ENCODE peak calls at places on chromosomes 16 and 17, in nine cellular contexts. One of them, this sample, is unnamed.

GRCh38 chr17:36807496-36808180 is 129.6 kb upstream of the LHX1 start:
- DNase-seq in neuronal stem cell: no peak
- DNase-seq in kidney: no peak
- DNase-seq in MM.1S: no peak
- DNase-seq in H1: no peak
- DNase-seq in psoas muscle: no peak
- DNase-seq in BE2C: no peak
- DNase-seq in fibroblast of lung: no peak
- DNase-seq in pancreas: no peak
- DNase-seq in this sample: no peak

GRCh38 chr17:8140413-8141029 is 11.7 kb downstream of the PER1 start:
- DNase-seq in neuronal stem cell: no peak
- DNase-seq in kidney: no peak
- DNase-seq in MM.1S: no peak
- DNase-seq in H1: no peak
- DNase-seq in psoas muscle: no peak
- DNase-seq in BE2C: no peak
- DNase-seq in fibroblast of lung: no peak
- DNase-seq in pancreas: peak; percentile 7
- DNase-seq in this sample: peak; percentile 20

GRCh38 chr16:22813223-22813945 is 578 bp upstream of the HS3ST2 start:
- DNase-seq in neuronal stem cell: peak; percentile 82
- DNase-seq in kidney: peak; percentile 80
- DNase-seq in MM.1S: no peak
- DNase-seq in H1: peak; percentile 61
- DNase-seq in psoas muscle: peak; percentile 30
- DNase-seq in BE2C: peak; percentile 84
- DNase-seq in fibroblast of lung: peak; percentile 16
- DNase-seq in pancreas: no peak
- DNase-seq in this sample: peak; percentile 39

GRCh38 chr16:80518436-80518835 is 22.4 kb upstream of the DYNLRB2 start:
- DNase-seq in neuronal stem cell: no peak
- DNase-seq in kidney: no peak
- DNase-seq in MM.1S: peak; percentile 83
- DNase-seq in H1: no peak
- DNase-seq in psoas muscle: no peak
- DNase-seq in BE2C: no peak
- DNase-seq in fibroblast of lung: peak; percentile 3
- DNase-seq in pancreas: no peak
- DNase-seq in this sample: no peak

GRCh38 chr17:49104511-49105074 is 28.0 kb upstream of the B4GALNT2 start:
- DNase-seq in neuronal stem cell: no peak
- DNase-seq in kidney: no peak
- DNase-seq in MM.1S: no peak
- DNase-seq in H1: no peak
- DNase-seq in psoas muscle: no peak
- DNase-seq in BE2C: no peak
- DNase-seq in fibroblast of lung: peak; percentile 39
- DNase-seq in pancreas: no peak
- DNase-seq in this sample: no peak

GRCh38 chr16:85380905-85381737 is 232.0 kb upstream of the GSE1 start:
- DNase-seq in neuronal stem cell: no peak
- DNase-seq in kidney: no peak
- DNase-seq in MM.1S: no peak
- DNase-seq in H1: no peak
- DNase-seq in psoas muscle: no peak
- DNase-seq in BE2C: no peak
- DNase-seq in fibroblast of lung: no peak
- DNase-seq in pancreas: no peak
- DNase-seq in this sample: no peak

GRCh38 chr17:40486513-40487370 is 14.7 kb downstream of the TNS4 start:
- DNase-seq in neuronal stem cell: no peak
- DNase-seq in kidney: peak; percentile 63
- DNase-seq in MM.1S: no peak
- DNase-seq in H1: no peak
- DNase-seq in psoas muscle: no peak
- DNase-seq in BE2C: no peak
- DNase-seq in fibroblast of lung: peak; percentile 90
- DNase-seq in pancreas: no peak
- DNase-seq in this sample: no peak

GRCh38 chr17:31385428-31386285 is 5.8 kb upstream of the RAB11FIP4 start:
- DNase-seq in neuronal stem cell: no peak
- DNase-seq in kidney: no peak
- DNase-seq in MM.1S: no peak
- DNase-seq in H1: no peak
- DNase-seq in psoas muscle: no peak
- DNase-seq in BE2C: no peak
- DNase-seq in fibroblast of lung: peak; percentile 6
- DNase-seq in pancreas: no peak
- DNase-seq in this sample: no peak

GRCh38 chr16:67922740-67923139 is 8.9 kb downstream of the CTRL start:
- DNase-seq in neuronal stem cell: no peak
- DNase-seq in kidney: no peak
- DNase-seq in MM.1S: no peak
- DNase-seq in H1: no peak
- DNase-seq in psoas muscle: no peak
- DNase-seq in BE2C: peak; percentile 13
- DNase-seq in fibroblast of lung: no peak
- DNase-seq in pancreas: no peak
- DNase-seq in this sample: no peak

GRCh38 chr17:80441133-80441578 is 26.2 kb downstream of the ENDOV start:
- DNase-seq in neuronal stem cell: peak; percentile 77
- DNase-seq in kidney: no peak
- DNase-seq in MM.1S: peak; percentile 64
- DNase-seq in H1: no peak
- DNase-seq in psoas muscle: no peak
- DNase-seq in BE2C: no peak
- DNase-seq in fibroblast of lung: peak; percentile 28
- DNase-seq in pancreas: no peak
- DNase-seq in this sample: no peak

GRCh38 chr17:74015316-74015715 is 188.2 kb upstream of the RPL38 start:
- DNase-seq in neuronal stem cell: no peak
- DNase-seq in kidney: no peak
- DNase-seq in MM.1S: no peak
- DNase-seq in H1: no peak
- DNase-seq in psoas muscle: no peak
- DNase-seq in BE2C: no peak
- DNase-seq in fibroblast of lung: no peak
- DNase-seq in pancreas: no peak
- DNase-seq in this sample: no peak

GRCh38 chr17:47884905-47885735 is 10.9 kb upstream of the SP2 start:
- DNase-seq in neuronal stem cell: no peak
- DNase-seq in kidney: no peak
- DNase-seq in MM.1S: no peak
- DNase-seq in H1: no peak
- DNase-seq in psoas muscle: no peak
- DNase-seq in BE2C: no peak
- DNase-seq in fibroblast of lung: no peak
- DNase-seq in pancreas: no peak
- DNase-seq in this sample: peak; percentile 85

GRCh38 chr17:81568416-81568815 is 16.3 kb upstream of the FAAP100 start:
- DNase-seq in neuronal stem cell: no peak
- DNase-seq in kidney: peak; percentile 54
- DNase-seq in MM.1S: no peak
- DNase-seq in H1: no peak
- DNase-seq in psoas muscle: no peak
- DNase-seq in BE2C: no peak
- DNase-seq in fibroblast of lung: no peak
- DNase-seq in pancreas: no peak
- DNase-seq in this sample: no peak

GRCh38 chr17:81566461-81567126 is 14.4 kb upstream of the FAAP100 start:
- DNase-seq in neuronal stem cell: no peak
- DNase-seq in kidney: peak; percentile 83
- DNase-seq in MM.1S: no peak
- DNase-seq in H1: no peak
- DNase-seq in psoas muscle: peak; percentile 62
- DNase-seq in BE2C: peak; percentile 68
- DNase-seq in fibroblast of lung: peak; percentile 98
- DNase-seq in pancreas: peak; percentile 75
- DNase-seq in this sample: peak; percentile 84

GRCh38 chr17:81565231-81565630 is 13.1 kb upstream of the FAAP100 start:
- DNase-seq in neuronal stem cell: no peak
- DNase-seq in kidney: peak; percentile 63
- DNase-seq in MM.1S: no peak
- DNase-seq in H1: no peak
- DNase-seq in psoas muscle: no peak
- DNase-seq in BE2C: no peak
- DNase-seq in fibroblast of lung: no peak
- DNase-seq in pancreas: no peak
- DNase-seq in this sample: no peak

GRCh38 chr17:81564778-81565177 is 12.6 kb upstream of the FAAP100 start:
- DNase-seq in neuronal stem cell: no peak
- DNase-seq in kidney: no peak
- DNase-seq in MM.1S: no peak
- DNase-seq in H1: no peak
- DNase-seq in psoas muscle: no peak
- DNase-seq in BE2C: no peak
- DNase-seq in fibroblast of lung: no peak
- DNase-seq in pancreas: no peak
- DNase-seq in this sample: no peak

DNA sequence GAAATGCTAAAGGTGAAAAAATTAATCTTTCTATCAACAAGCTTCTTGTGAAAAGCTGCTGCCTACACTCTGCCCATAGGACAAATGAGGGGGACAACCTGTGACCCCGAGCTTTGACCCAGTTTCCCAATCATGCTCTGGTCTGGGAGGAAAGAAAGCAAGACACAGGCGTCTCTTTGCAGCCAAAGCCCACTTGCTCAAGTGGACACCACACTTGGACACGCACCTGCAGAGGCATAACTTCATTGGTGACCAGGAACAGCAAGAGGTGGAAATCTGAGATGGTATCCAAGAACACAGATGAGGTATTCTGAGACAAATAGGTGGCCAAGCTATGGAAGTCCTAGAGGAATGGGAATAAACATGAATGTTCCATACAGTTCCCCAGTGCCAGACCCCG is 15.0 kb upstream of the FAAP100 start:
- DNase-seq in neuronal stem cell: no peak
- DNase-seq in kidney: no peak
- DNase-seq in MM.1S: no peak
- DNase-seq in H1: no peak
- DNase-seq in psoas muscle: no peak
- DNase-seq in BE2C: no peak
- DNase-seq in fibroblast of lung: no peak
- DNase-seq in pancreas: no peak
- DNase-seq in this sample: no peak
- H3K4me3 ChIP-seq in neuronal stem cell: no peak overlapping the region
- H3K4me3 ChIP-seq in kidney: peak overlapping the region; percentile 29
- H3K4me3 ChIP-seq in MM.1S: no peak overlapping the region
- H3K4me3 ChIP-seq in H1: no peak overlapping the region
- H3K4me3 ChIP-seq in psoas muscle: no peak overlapping the region
- H3K4me3 ChIP-seq in BE2C: no peak overlapping the region
- H3K4me3 ChIP-seq in fibroblast of lung: peak overlapping the region; percentile 20
- H3K4me3 ChIP-seq in pancreas: no peak overlapping the region
- H3K4me3 ChIP-seq in this sample: no peak overlapping the region

DNA sequence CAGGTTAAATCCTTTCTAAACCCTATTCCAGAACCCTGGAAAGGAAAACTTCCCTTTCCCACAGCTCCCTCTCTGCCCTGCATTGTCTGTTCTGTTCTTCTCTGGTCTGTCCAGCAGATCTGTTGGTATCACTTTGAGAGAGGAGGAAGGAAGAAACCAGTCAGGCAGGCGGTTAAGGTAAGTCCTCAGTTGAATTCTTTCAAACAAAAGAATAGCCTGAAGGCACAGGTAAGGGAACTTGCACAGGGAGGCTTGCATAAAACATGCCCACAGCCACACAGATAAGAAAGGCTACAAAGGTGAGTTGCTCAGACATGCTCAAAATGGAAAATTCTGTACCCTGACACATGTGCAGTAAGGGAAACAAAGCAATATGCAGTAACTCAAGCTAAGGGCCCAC is 595.7 kb upstream of the CDH5 start:
- DNase-seq in neuronal stem cell: no peak
- DNase-seq in kidney: no peak
- DNase-seq in MM.1S: no peak
- DNase-seq in H1: no peak
- DNase-seq in psoas muscle: no peak
- DNase-seq in BE2C: no peak
- DNase-seq in fibroblast of lung: no peak
- DNase-seq in pancreas: no peak
- DNase-seq in this sample: no peak
- H3K4me3 ChIP-seq in neuronal stem cell: no peak overlapping the region
- H3K4me3 ChIP-seq in kidney: no peak overlapping the region
- H3K4me3 ChIP-seq in MM.1S: no peak overlapping the region
- H3K4me3 ChIP-seq in H1: no peak overlapping the region
- H3K4me3 ChIP-seq in psoas muscle: no peak overlapping the region
- H3K4me3 ChIP-seq in BE2C: no peak overlapping the region
- H3K4me3 ChIP-seq in fibroblast of lung: no peak overlapping the region
- H3K4me3 ChIP-seq in pancreas: no peak overlapping the region
- H3K4me3 ChIP-seq in this sample: no peak overlapping the region

GRCh38 chr16:79347176-79347715 is 253.3 kb downstream of the MAF start:
- DNase-seq in neuronal stem cell: no peak
- DNase-seq in kidney: no peak
- DNase-seq in MM.1S: no peak
- DNase-seq in H1: no peak
- DNase-seq in psoas muscle: no peak
- DNase-seq in BE2C: no peak
- DNase-seq in fibroblast of lung: no peak
- DNase-seq in pancreas: no peak
- DNase-seq in this sample: no peak

GRCh38 chr16:79348521-79349306 is 251.8 kb downstream of the MAF start:
- DNase-seq in neuronal stem cell: no peak
- DNase-seq in kidney: no peak
- DNase-seq in MM.1S: no peak
- DNase-seq in H1: no peak
- DNase-seq in psoas muscle: no peak
- DNase-seq in BE2C: no peak
- DNase-seq in fibroblast of lung: no peak
- DNase-seq in pancreas: no peak
- DNase-seq in this sample: no peak

GRCh38 chr16:79349803-79350202 is 250.7 kb downstream of the MAF start:
- DNase-seq in neuronal stem cell: no peak
- DNase-seq in kidney: no peak
- DNase-seq in MM.1S: no peak
- DNase-seq in H1: no peak
- DNase-seq in psoas muscle: no peak
- DNase-seq in BE2C: no peak
- DNase-seq in fibroblast of lung: no peak
- DNase-seq in pancreas: no peak
- DNase-seq in this sample: no peak

GRCh38 chr16:79355600-79356358 is 244.8 kb downstream of the MAF start:
- DNase-seq in neuronal stem cell: no peak
- DNase-seq in kidney: no peak
- DNase-seq in MM.1S: no peak
- DNase-seq in H1: no peak
- DNase-seq in psoas muscle: no peak
- DNase-seq in BE2C: no peak
- DNase-seq in fibroblast of lung: no peak
- DNase-seq in pancreas: no peak
- DNase-seq in this sample: no peak

GRCh38 chr16:79351927-79352326 is 248.6 kb downstream of the MAF start:
- DNase-seq in neuronal stem cell: no peak
- DNase-seq in kidney: no peak
- DNase-seq in MM.1S: no peak
- DNase-seq in H1: no peak
- DNase-seq in psoas muscle: no peak
- DNase-seq in BE2C: no peak
- DNase-seq in fibroblast of lung: no peak
- DNase-seq in pancreas: no peak
- DNase-seq in this sample: no peak
- H3K4me3 ChIP-seq in neuronal stem cell: no peak overlapping the region
- H3K4me3 ChIP-seq in kidney: no peak overlapping the region
- H3K4me3 ChIP-seq in MM.1S: no peak overlapping the region
- H3K4me3 ChIP-seq in H1: no peak overlapping the region
- H3K4me3 ChIP-seq in psoas muscle: no peak overlapping the region
- H3K4me3 ChIP-seq in BE2C: no peak overlapping the region
- H3K4me3 ChIP-seq in fibroblast of lung: no peak overlapping the region
- H3K4me3 ChIP-seq in pancreas: no peak overlapping the region
- H3K4me3 ChIP-seq in this sample: no peak overlapping the region

GRCh38 chr17:42783778-42784138 is 3.3 kb downstream of the WNK4 start:
- DNase-seq in neuronal stem cell: no peak
- DNase-seq in kidney: peak; percentile 65
- DNase-seq in MM.1S: no peak
- DNase-seq in H1: no peak
- DNase-seq in psoas muscle: no peak
- DNase-seq in BE2C: no peak
- DNase-seq in fibroblast of lung: no peak
- DNase-seq in pancreas: no peak
- DNase-seq in this sample: no peak
- H3K4me3 ChIP-seq in neuronal stem cell: no peak overlapping the region
- H3K4me3 ChIP-seq in kidney: peak overlapping the region; percentile 79
- H3K4me3 ChIP-seq in MM.1S: no peak overlapping the region
- H3K4me3 ChIP-seq in H1: no peak overlapping the region
- H3K4me3 ChIP-seq in psoas muscle: no peak overlapping the region
- H3K4me3 ChIP-seq in BE2C: no peak overlapping the region
- H3K4me3 ChIP-seq in fibroblast of lung: no peak overlapping the region
- H3K4me3 ChIP-seq in pancreas: no peak overlapping the region
- H3K4me3 ChIP-seq in this sample: no peak overlapping the region

This sample was measured in colonic mucosa.